ENCODE peak calls at places on chromosomes 16 and 17, in seven cellular contexts. M is BE2C, S is progenitor cell of endocrine pancreas, I is mammary epithelial cell, Q is omental fat pad, O is left ventricle myocardium inferior, K is epithelial cell of esophagus. L is an unnamed sample.
A peak's percentile ranks its signal among the peaks of the same experiment; 100 is the strongest.

GRCh38 chr16:70151941-70152509 is 21.6 kb upstream of the CLEC18C start:
- DNase-seq in M (no peak), S (no peak), I (peak; percentile 45), Q (no peak), O (no peak), K (peak; percentile 55), L (no peak)

GRCh38 chr17:28173071-28173561 is 130.6 kb downstream of the NLK start:
- DNase-seq in M (no peak), S (no peak), I (no peak), Q (no peak), O (no peak), K (no peak), L (no peak)

GRCh38 chr17:74452027-74452840 is 14.2 kb upstream of the CD300A start:
- DNase-seq in M (no peak), S (no peak), I (no peak), Q (no peak), O (no peak), K (no peak), L (no peak)

GRCh38 chr16:80974649-80975376 is 31.9 kb downstream of the CMC2 start:
- DNase-seq in M (no peak), S (no peak), I (no peak), Q (no peak), O (no peak), K (no peak), L (no peak)

GRCh38 chr16:75555213-75555706 is 792 bp downstream of the TMEM231 start:
- DNase-seq in M (peak; percentile 91), S (peak; percentile 59), I (peak; percentile 91), Q (peak; percentile 64), O (peak; percentile 84), K (peak; percentile 93), L (peak; percentile 94)

GRCh38 chr17:47275245-47275984 is 21.8 kb downstream of the ITGB3 start:
- DNase-seq in M (peak; percentile 86), S (peak; percentile 27), I (peak; percentile 96), Q (peak; percentile 40), O (peak; percentile 93), K (peak; percentile 37), L (peak; percentile 88)

GRCh38 chr16:14013571-14014283 is 57.4 kb upstream of the MRTFB start:
- DNase-seq in M (peak; percentile 19), S (no peak), I (peak; percentile 76), Q (no peak), O (no peak), K (peak; percentile 94), L (no peak)

GRCh38 chr17:5254903-5255521 is 20.4 kb upstream of the SCIMP start:
- DNase-seq in M (no peak), S (no peak), I (no peak), Q (no peak), O (no peak), K (peak; percentile 47), L (no peak)

GRCh38 chr17:31549121-31549524 is 157.6 kb downstream of the RAB11FIP4 start:
- DNase-seq in M (peak; percentile 24), S (no peak), I (no peak), Q (no peak), O (no peak), K (no peak), L (no peak)

GRCh38 chr16:4420703-4421102 is 4.3 kb upstream of the CORO7 start:
- DNase-seq in M (no peak), S (no peak), I (no peak), Q (no peak), O (no peak), K (no peak), L (no peak)

GRCh38 chr17:67052720-67053437 is 8.5 kb downstream of the CACNG1 start:
- DNase-seq in M (no peak), S (no peak), I (no peak), Q (no peak), O (no peak), K (no peak), L (peak; percentile 73)

GRCh38 chr16:72291531-72291981 is 119.6 kb upstream of the PMFBP1 start:
- DNase-seq in M (peak; percentile 11), S (no peak), I (peak; percentile 92), Q (no peak), O (no peak), K (peak; percentile 85), L (no peak)

GRCh38 chr17:47720754-47721533 is 12.1 kb upstream of the TBX21 start:
- DNase-seq in M (peak; percentile 40), S (no peak), I (peak; percentile 32), Q (no peak), O (no peak), K (peak; percentile 68), L (no peak)

GRCh38 chr17:82173351-82174041 is 39.1 kb downstream of the CCDC57 start:
- DNase-seq in M (no peak), S (no peak), I (no peak), Q (no peak), O (no peak), K (peak; percentile 86), L (no peak)

GRCh38 chr17:29710891-29711418 is 88.2 kb upstream of the CORO6 start:
- DNase-seq in M (peak; percentile 82), S (no peak), I (peak; percentile 95), Q (no peak), O (no peak), K (peak; percentile 93), L (no peak)

GRCh38 chr16:53281280-53281679 is 153.0 kb upstream of the RBL2 start:
- DNase-seq in M (no peak), S (no peak), I (no peak), Q (no peak), O (no peak), K (no peak), L (no peak)

GRCh38 chr16:14501331-14502255 is 128.5 kb downstream of the PARN start:
- DNase-seq in M (peak; percentile 77), S (no peak), I (peak; percentile 98), Q (peak; percentile 48), O (peak; percentile 87), K (peak; percentile 96), L (peak; percentile 89)

GRCh38 chr16:28130099-28131088 is 66.9 kb upstream of the GSG1L start:
- DNase-seq in M (no peak), S (no peak), I (no peak), Q (no peak), O (no peak), K (no peak), L (no peak)

GRCh38 chr17:79160980-79161621 is 86.5 kb downstream of the ENGASE start:
- DNase-seq in M (no peak), S (no peak), I (no peak), Q (no peak), O (no peak), K (peak; percentile 2), L (no peak)

GRCh38 chr16:24007934-24008333 is 172.2 kb downstream of the PRKCB start:
- DNase-seq in M (no peak), S (no peak), I (no peak), Q (no peak), O (no peak), K (no peak), L (no peak)

GRCh38 chr17:10352866-10353265 is 19.9 kb downstream of the MYH13 start:
- DNase-seq in M (no peak), S (no peak), I (no peak), Q (no peak), O (no peak), K (no peak), L (no peak)

GRCh38 chr17:10360578-10360977 is 12.2 kb downstream of the MYH13 start:
- DNase-seq in M (no peak), S (no peak), I (no peak), Q (no peak), O (no peak), K (no peak), L (no peak)

GRCh38 chr17:10357768-10358167 is 15.0 kb downstream of the MYH13 start:
- DNase-seq in M (no peak), S (no peak), I (no peak), Q (no peak), O (no peak), K (no peak), L (no peak)
- TF ChIP-seq CTCF in M (peak; percentile 21), S (peak; percentile 53), I (peak; percentile 15), Q (no peak), O (peak; percentile 57), K (no peak), L (peak; percentile 36)

GRCh38 chr17:1516403-1517161 is at the start of gene INPP5K:
- DNase-seq in M (peak; percentile 92), S (peak; percentile 92), I (peak; percentile 98), Q (peak; percentile 86), O (peak; percentile 98), K (peak; percentile 99), L (peak; percentile 99)
- TF ChIP-seq CTCF in M (no peak), S (no peak), I (peak; percentile 17), Q (no peak), O (no peak), K (no peak), L (no peak)

DNA sequence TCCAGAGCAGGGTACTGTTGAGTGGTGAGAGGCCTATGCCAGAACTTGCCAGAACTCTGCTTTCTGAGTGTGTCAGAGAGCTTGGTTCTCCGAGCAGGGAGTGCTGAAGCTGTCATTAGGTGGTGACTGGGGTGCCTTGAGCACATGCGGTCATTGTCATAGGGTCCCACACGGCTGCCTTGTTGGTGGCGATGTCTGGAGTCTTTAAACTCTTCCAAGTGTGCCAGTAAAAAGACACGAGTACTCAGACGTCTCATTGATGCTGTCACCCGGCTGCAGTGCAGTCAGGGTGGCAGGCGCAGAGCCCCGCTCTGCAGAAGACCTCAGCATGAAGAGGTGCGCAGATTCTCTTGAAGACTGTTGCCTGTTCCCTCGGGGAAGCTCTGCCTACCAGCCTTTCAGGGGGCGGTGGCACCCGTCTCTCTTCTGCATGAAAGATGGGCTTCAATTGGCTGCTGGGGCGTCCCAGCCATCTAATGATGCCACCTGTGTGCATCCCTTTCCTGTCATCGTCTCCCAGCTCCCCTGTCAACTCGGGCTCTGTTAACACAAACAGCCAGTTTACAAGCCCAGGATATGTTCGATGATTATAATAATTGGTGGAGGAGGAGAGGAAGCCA is 58.3 kb downstream of the NKD1 start:
- DNase-seq in M (no peak), S (no peak), I (no peak), Q (no peak), O (no peak), K (no peak), L (no peak)
- TF ChIP-seq CTCF in M (no peak), S (no peak), I (no peak), Q (no peak), O (no peak), K (no peak), L (no peak)

GRCh38 chr16:12898556-12898955 is 2.8 kb upstream of the SHISA9 start:
- DNase-seq in M (no peak), S (no peak), I (no peak), Q (no peak), O (no peak), K (no peak), L (no peak)

GRCh38 chr16:12899529-12900168 is 1.7 kb upstream of the SHISA9 start:
- DNase-seq in M (no peak), S (no peak), I (peak; percentile 74), Q (no peak), O (no peak), K (peak; percentile 33), L (no peak)

GRCh38 chr16:12893050-12893750 is 8.2 kb upstream of the SHISA9 start:
- DNase-seq in M (no peak), S (no peak), I (no peak), Q (no peak), O (no peak), K (no peak), L (no peak)

GRCh38 chr16:12900599-12901203 is 697 bp upstream of the SHISA9 start:
- DNase-seq in M (no peak), S (no peak), I (no peak), Q (no peak), O (no peak), K (no peak), L (no peak)

DNA sequence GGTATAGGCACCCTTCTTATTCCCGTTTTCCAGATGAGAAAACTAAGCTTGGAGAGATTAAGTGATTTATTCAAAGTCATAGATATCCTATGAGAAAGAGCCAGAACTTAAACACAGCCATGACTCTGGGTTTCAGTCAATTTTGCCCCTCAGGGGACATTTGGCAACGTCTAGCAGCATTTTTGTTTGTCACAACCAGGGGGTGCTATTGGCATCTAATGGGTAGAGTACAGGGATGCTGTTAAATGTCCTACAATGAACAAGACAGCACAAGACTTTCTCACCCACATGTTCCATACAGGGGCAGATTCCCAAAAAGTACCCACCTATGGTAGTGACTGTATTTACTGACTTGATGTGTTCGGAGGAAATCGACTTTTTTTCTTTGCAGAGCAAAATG is 4.8 kb upstream of the SHISA9 start:
- DNase-seq in M (no peak), S (no peak), I (peak; percentile 61), Q (no peak), O (no peak), K (peak; percentile 48), L (no peak)
- TF ChIP-seq CTCF in M (peak; percentile 55), S (peak; percentile 62), I (peak; percentile 84), Q (no peak), O (peak; percentile 22), K (peak; percentile 39), L (peak; percentile 38)

L was measured in osteocyte.